ENCODE peak calls at places on chromosomes 13 and 19, in seven cellular contexts. U is uterus, A is upper lobe of left lung, T is cardiac muscle cell, S is heart left ventricle, Y is lower lobe of right lung, B is right cardiac atrium. X is an unnamed sample.

GRCh38 chr13:77026783-77027621 is at the start of gene FBXL3:
- DNase-seq in U (peak; percentile 87), A (peak; percentile 98), T (peak; percentile 96), S (peak; percentile 93), Y (peak; percentile 90), B (peak; percentile 88), X (peak; percentile 45)

GRCh38 chr13:47085346-47085745 is 188.5 kb upstream of the HTR2A start:
- DNase-seq in U (no peak), A (no peak), T (no peak), S (no peak), Y (no peak), B (no peak), X (no peak)

GRCh38 chr19:4583961-4584669 is 24.6 kb upstream of the SEMA6B start:
- DNase-seq in U (no peak), A (peak; percentile 86), T (peak; percentile 57), S (no peak), Y (no peak), B (no peak), X (no peak)

GRCh38 chr13:79988573-79988972 is 352.4 kb downstream of the SPRY2 start:
- DNase-seq in U (no peak), A (no peak), T (peak; percentile 64), S (no peak), Y (no peak), B (no peak), X (no peak)

GRCh38 chr13:93473441-93474270 is 247.0 kb downstream of the GPC6 start:
- DNase-seq in U (no peak), A (no peak), T (peak; percentile 25), S (no peak), Y (no peak), B (no peak), X (no peak)

GRCh38 chr19:32138416-32138815 is 207.0 kb upstream of the ZNF507 start:
- DNase-seq in U (no peak), A (no peak), T (no peak), S (no peak), Y (no peak), B (no peak), X (no peak)

GRCh38 chr13:27712421-27712820 is 79.9 kb upstream of the GSX1 start:
- DNase-seq in U (no peak), A (no peak), T (peak; percentile 38), S (no peak), Y (no peak), B (no peak), X (no peak)

GRCh38 chr13:35283856-35284255 is 192.6 kb downstream of the MAB21L1 start:
- DNase-seq in U (no peak), A (no peak), T (peak; percentile 22), S (no peak), Y (no peak), B (no peak), X (no peak)

GRCh38 chr19:55605637-55606470 is at the start of gene ZNF865:
- DNase-seq in U (peak; percentile 69), A (no peak), T (peak; percentile 92), S (peak; percentile 72), Y (peak; percentile 82), B (peak; percentile 66), X (no peak)

GRCh38 chr19:2035590-2035991 is 15.5 kb downstream of the MKNK2 start:
- DNase-seq in U (no peak), A (peak; percentile 67), T (no peak), S (no peak), Y (peak; percentile 45), B (no peak), X (no peak)

GRCh38 chr13:48009298-48009697 is 8.2 kb upstream of the SUCLA2 start:
- DNase-seq in U (no peak), A (no peak), T (peak; percentile 86), S (no peak), Y (no peak), B (no peak), X (no peak)

GRCh38 chr13:80139196-80139595 is 201.7 kb downstream of the SPRY2 start:
- DNase-seq in U (no peak), A (no peak), T (no peak), S (no peak), Y (no peak), B (no peak), X (no peak)

GRCh38 chr19:46367434-46367833 is 20.5 kb downstream of the PPP5C start:
- DNase-seq in U (no peak), A (no peak), T (no peak), S (no peak), Y (no peak), B (no peak), X (no peak)

GRCh38 chr13:49407936-49408335 is 35.9 kb downstream of the CAB39L start:
- DNase-seq in U (no peak), A (no peak), T (no peak), S (no peak), Y (no peak), B (no peak), X (no peak)

GRCh38 chr19:3061214-3062161 is 807 bp downstream of the TLE5 start:
- DNase-seq in U (peak; percentile 77), A (peak; percentile 92), T (peak; percentile 60), S (peak; percentile 85), Y (peak; percentile 70), B (peak; percentile 73), X (peak; percentile 26)

GRCh38 chr19:1811472-1811894 is 593 bp downstream of the ATP8B3 start:
- DNase-seq in U (peak; percentile 56), A (peak; percentile 75), T (peak; percentile 29), S (peak; percentile 82), Y (peak; percentile 74), B (peak; percentile 74), X (no peak)

GRCh38 chr13:40692946-40693345 is 26.5 kb upstream of the FOXO1 start:
- DNase-seq in U (no peak), A (no peak), T (peak; percentile 10), S (no peak), Y (no peak), B (no peak), X (no peak)

GRCh38 chr13:96020155-96020575 is 33.0 kb downstream of the UGGT2 start:
- DNase-seq in U (no peak), A (no peak), T (peak; percentile 84), S (no peak), Y (no peak), B (no peak), X (peak; percentile 57)

GRCh38 chr19:7677664-7678311 is 898 bp downstream of the MCEMP1 start:
- DNase-seq in U (no peak), A (peak; percentile 46), T (no peak), S (no peak), Y (no peak), B (no peak), X (no peak)

GRCh38 chr19:3269972-3270667 is 45.7 kb downstream of the CELF5 start:
- DNase-seq in U (no peak), A (no peak), T (no peak), S (no peak), Y (no peak), B (no peak), X (no peak)

GRCh38 chr19:4585556-4585955 is 26.1 kb upstream of the SEMA6B start:
- DNase-seq in U (no peak), A (no peak), T (no peak), S (no peak), Y (no peak), B (no peak), X (no peak)

GRCh38 chr19:16917401-16917800 is 28.6 kb downstream of the F2RL3 start:
- DNase-seq in U (no peak), A (no peak), T (no peak), S (no peak), Y (no peak), B (no peak), X (no peak)

GRCh38 chr13:47215741-47216140 is 318.9 kb upstream of the HTR2A start:
- DNase-seq in U (no peak), A (no peak), T (peak; percentile 92), S (no peak), Y (no peak), B (no peak), X (no peak)

GRCh38 chr13:101053694-101054093 is 362.6 kb downstream of the NALCN start:
- DNase-seq in U (no peak), A (no peak), T (no peak), S (no peak), Y (no peak), B (no peak), X (no peak)

GRCh38 chr13:26726684-26727083 is 33.9 kb downstream of the GPR12 start:
- DNase-seq in U (no peak), A (no peak), T (no peak), S (no peak), Y (no peak), B (no peak), X (no peak)

GRCh38 chr19:51712461-51713081 is 11.2 kb downstream of the HAS1 start:
- DNase-seq in U (no peak), A (no peak), T (peak; percentile 71), S (no peak), Y (no peak), B (no peak), X (no peak)
- H3K27ac ChIP-seq in U (no peak overlapping the region), A (no peak overlapping the region), T (no peak overlapping the region), S (no peak overlapping the region), Y (no peak overlapping the region), B (no peak overlapping the region), X (no peak overlapping the region)

GRCh38 chr19:52936958-52937334 is 13.7 kb upstream of the ZNF888 start:
- DNase-seq in U (no peak), A (no peak), T (no peak), S (no peak), Y (no peak), B (no peak), X (no peak)
- H3K27ac ChIP-seq in U (no peak overlapping the region), A (no peak overlapping the region), T (peak overlapping the region; percentile 15), S (no peak overlapping the region), Y (no peak overlapping the region), B (no peak overlapping the region), X (no peak overlapping the region)

DNA sequence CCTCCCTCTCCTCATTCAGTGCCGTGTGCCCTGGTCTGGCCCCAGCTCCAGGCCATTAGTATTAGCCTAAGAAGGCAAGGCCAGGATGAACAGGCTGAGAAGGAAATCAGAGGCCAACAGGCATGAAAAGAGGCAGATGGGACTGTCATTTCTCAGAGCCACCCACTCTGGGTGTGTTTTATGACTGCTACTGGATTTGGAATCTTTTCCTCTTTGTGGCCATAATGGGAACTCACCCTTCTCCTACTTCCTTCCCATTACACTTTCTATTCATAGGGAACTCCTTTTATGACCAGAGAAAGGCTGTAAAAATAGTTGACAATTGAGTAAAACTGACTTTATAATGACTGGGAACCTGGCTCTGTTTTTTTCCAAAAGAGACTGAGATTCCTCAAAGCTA is 17.7 kb downstream of the CEACAM8 start:
- DNase-seq in U (no peak), A (no peak), T (no peak), S (no peak), Y (no peak), B (no peak), X (no peak)
- H3K27ac ChIP-seq in U (no peak overlapping the region), A (no peak overlapping the region), T (no peak overlapping the region), S (no peak overlapping the region), Y (no peak overlapping the region), B (no peak overlapping the region), X (no peak overlapping the region)

GRCh38 chr13:112943309-112944125 is 25.5 kb upstream of the MCF2L start:
- DNase-seq in U (peak; percentile 21), A (peak; percentile 91), T (peak; percentile 35), S (peak; percentile 79), Y (peak; percentile 74), B (peak; percentile 60), X (peak; percentile 40)

GRCh38 chr13:112940236-112940635 is 28.8 kb upstream of the MCF2L start:
- DNase-seq in U (no peak), A (no peak), T (no peak), S (no peak), Y (no peak), B (no peak), X (no peak)

GRCh38 chr13:112941349-112941748 is 27.7 kb upstream of the MCF2L start:
- DNase-seq in U (no peak), A (no peak), T (no peak), S (no peak), Y (no peak), B (no peak), X (no peak)

GRCh38 chr13:112938680-112939079 is 30.3 kb upstream of the MCF2L start:
- DNase-seq in U (no peak), A (no peak), T (no peak), S (no peak), Y (no peak), B (no peak), X (no peak)

GRCh38 chr13:112942689-112943308 is 26.2 kb upstream of the MCF2L start:
- DNase-seq in U (peak; percentile 90), A (no peak), T (peak; percentile 95), S (peak; percentile 97), Y (peak; percentile 98), B (peak; percentile 96), X (peak; percentile 72)
- H3K27ac ChIP-seq in U (no peak overlapping the region), A (peak overlapping the region; percentile 87), T (no peak overlapping the region), S (peak overlapping the region; percentile 71), Y (peak overlapping the region; percentile 73), B (no peak overlapping the region), X (no peak overlapping the region)

X was measured in substantia nigra.